ENCODE peak calls at places on chromosomes 4 and X, in six cellular contexts. L is PC-3, X is MM.1S, I is HCT116, W is neural progenitor cell, T is SK-N-SH. Q is an unnamed sample.

GRCh38 chrX:129629837-129630236 is 24.9 kb downstream of the APLN start:
- DNase-seq in X (no peak), L (no peak), W (no peak), I (no peak), T (no peak), Q (no peak)

GRCh38 chr4:72876946-72877345 is 192.6 kb downstream of the COX18 start:
- DNase-seq in W (no peak), L (no peak), X (no peak), T (no peak), I (no peak), Q (no peak)

GRCh38 chr4:61817071-61817470 is 616.9 kb downstream of the ADGRL3 start:
- DNase-seq in T (no peak), W (no peak), L (no peak), X (no peak), I (no peak), Q (no peak)

GRCh38 chrX:45903781-45904201 is 641.4 kb downstream of the ZNF674 start:
- DNase-seq in X (no peak), I (no peak), L (peak), W (peak), T (no peak), Q (no peak)

GRCh38 chr4:111213520-111213919 is 590.6 kb upstream of the PITX2 start:
- DNase-seq in T (no peak), I (no peak), X (no peak), L (no peak), W (no peak), Q (peak)

GRCh38 chr4:93303440-93303839 is 525.1 kb upstream of the ATOH1 start:
- DNase-seq in L (no peak), I (no peak), X (no peak), T (no peak), W (no peak), Q (no peak)

GRCh38 chr4:10063544-10064300 is 42.4 kb upstream of the SLC2A9 start:
- DNase-seq in L (peak), W (peak), T (no peak), X (no peak), I (peak), Q (peak)

GRCh38 chr4:47642985-47643745 is 158.1 kb downstream of the ATP10D start:
- DNase-seq in L (no peak), X (no peak), W (peak), T (no peak), I (no peak), Q (no peak)

GRCh38 chr4:139647184-139647583 is 18.4 kb upstream of the MGST2 start:
- DNase-seq in I (no peak), X (no peak), W (no peak), L (peak), T (no peak), Q (no peak)

GRCh38 chrX:17154001-17154400 is 207.5 kb downstream of the REPS2 start:
- DNase-seq in W (no peak), I (no peak), X (no peak), T (no peak), L (peak), Q (peak)

GRCh38 chr4:96193061-96193460 is 353.2 kb downstream of the PDHA2 start:
- DNase-seq in W (no peak), I (no peak), X (no peak), T (no peak), L (no peak), Q (no peak)

GRCh38 chr4:108007984-108008383 is 18.3 kb downstream of the HADH start:
- DNase-seq in I (no peak), T (no peak), L (no peak), W (no peak), X (no peak), Q (no peak)

GRCh38 chr4:100299441-100299840 is 109.2 kb upstream of the DDIT4L start:
- DNase-seq in W (no peak), L (no peak), T (no peak), I (peak), X (no peak), Q (peak)

GRCh38 chr4:94758700-94759399 is 1.1 kb downstream of the BMPR1B start:
- DNase-seq in I (no peak), X (no peak), L (peak), W (peak), T (peak), Q (peak)

GRCh38 chrX:56729152-56729557 is at the start of gene NBDY:
- DNase-seq in W (peak), T (peak), X (peak), I (no peak), L (peak), Q (peak)

GRCh38 chrX:9340619-9341304 is 124.1 kb upstream of the TBL1X start:
- DNase-seq in X (peak), I (no peak), T (peak), L (peak), W (peak), Q (peak)

GRCh38 chr4:176611954-176612353 is 180.8 kb downstream of the VEGFC start:
- DNase-seq in T (no peak), I (no peak), W (no peak), L (no peak), X (peak), Q (no peak)

GRCh38 chrX:103774070-103774642 is 2.5 kb upstream of the PLP1 start:
- DNase-seq in T (peak), L (peak), X (peak), W (peak), I (peak), Q (peak)

GRCh38 chr4:6364146-6364545 is 94.5 kb downstream of the WFS1 start:
- DNase-seq in L (no peak), W (no peak), I (no peak), X (no peak), T (no peak), Q (no peak)

GRCh38 chrX:80388206-80388605 is 32.0 kb upstream of the TENT5D start:
- DNase-seq in X (no peak), W (no peak), T (no peak), I (no peak), L (peak), Q (peak)
- TF ChIP-seq EZH2phosphoT487 in X (no peak), W (no peak), T (no peak), I (no peak), L (no peak), Q (no peak)

GRCh38 chr4:125322363-125322730 is 7.6 kb downstream of the FAT4 start:
- DNase-seq in L (peak), X (no peak), I (no peak), W (no peak), T (no peak), Q (peak)
- H3K9ac ChIP-seq in L (no peak), X (no peak), I (no peak), W (no peak), T (peak), Q (peak)

DNA sequence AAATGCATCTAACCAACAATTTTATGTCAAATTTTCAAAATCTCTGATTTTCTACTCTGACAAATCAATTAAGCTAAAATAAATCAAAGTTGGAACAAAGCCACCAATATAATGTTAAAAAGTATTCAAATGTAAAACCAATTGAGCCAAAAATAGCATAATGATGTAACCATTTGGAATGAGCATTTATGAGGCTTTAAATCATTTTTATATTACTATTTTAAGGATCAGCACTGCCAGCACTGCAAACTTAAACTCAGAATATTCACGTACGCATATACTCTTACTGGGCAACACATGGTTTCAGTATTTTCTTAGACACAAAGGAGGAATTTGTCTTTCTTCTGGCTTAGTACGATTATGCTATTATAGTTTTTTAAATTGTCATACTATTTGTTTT is 52.2 kb downstream of the AFAP1 start:
- DNase-seq in X (no peak), L (no peak), I (no peak), W (no peak), T (no peak), Q (no peak)
- H3K27ac ChIP-seq in X (no peak), L (no peak), I (no peak), W (no peak), T (peak), Q (peak)

GRCh38 chrX:68916891-68917290 is 88.1 kb downstream of the EFNB1 start:
- DNase-seq in L (no peak), T (no peak), I (no peak), X (no peak), W (no peak), Q (no peak)

GRCh38 chrX:68919707-68920106 is 90.9 kb downstream of the EFNB1 start:
- DNase-seq in X (no peak), I (no peak), L (no peak), W (no peak), T (no peak), Q (no peak)

GRCh38 chrX:68920541-68920940 is 91.7 kb downstream of the EFNB1 start:
- DNase-seq in I (no peak), T (no peak), X (no peak), L (no peak), W (no peak), Q (no peak)

GRCh38 chrX:68917799-68918198 is 89.0 kb downstream of the EFNB1 start:
- DNase-seq in X (no peak), W (peak), L (no peak), I (no peak), T (peak), Q (no peak)

DNA sequence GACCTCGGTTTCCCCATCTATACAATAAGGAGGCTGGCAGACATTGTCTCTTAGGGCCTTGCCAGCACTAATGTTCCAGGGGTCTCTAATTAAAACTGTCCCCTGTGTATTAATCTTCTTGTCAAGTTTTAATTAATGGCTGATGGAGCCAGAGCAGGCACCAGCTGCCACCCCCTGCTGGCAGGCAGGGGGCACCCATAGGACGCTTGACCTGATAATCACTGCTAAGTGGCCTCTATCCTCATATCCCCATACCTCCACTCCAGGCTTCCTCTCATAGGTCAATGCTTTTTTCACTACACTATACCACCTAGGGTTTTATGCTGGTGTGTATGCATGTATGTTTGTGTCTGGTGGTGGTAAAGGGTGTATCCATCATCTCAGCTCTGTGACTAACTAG is 89.4 kb downstream of the EFNB1 start:
- DNase-seq in T (no peak), I (no peak), L (peak), X (no peak), W (no peak), Q (no peak)
- TF ChIP-seq EZH2phosphoT487 in T (no peak), I (no peak), L (no peak), X (no peak), W (no peak), Q (no peak)

GRCh38 chr4:154593868-154594267 is 3.3 kb upstream of the FGA start:
- DNase-seq in X (no peak), T (no peak), W (no peak), L (no peak), I (no peak), Q (no peak)
- H3K9ac ChIP-seq in X (no peak), T (no peak), W (no peak), L (no peak), I (no peak), Q (no peak)

DNA sequence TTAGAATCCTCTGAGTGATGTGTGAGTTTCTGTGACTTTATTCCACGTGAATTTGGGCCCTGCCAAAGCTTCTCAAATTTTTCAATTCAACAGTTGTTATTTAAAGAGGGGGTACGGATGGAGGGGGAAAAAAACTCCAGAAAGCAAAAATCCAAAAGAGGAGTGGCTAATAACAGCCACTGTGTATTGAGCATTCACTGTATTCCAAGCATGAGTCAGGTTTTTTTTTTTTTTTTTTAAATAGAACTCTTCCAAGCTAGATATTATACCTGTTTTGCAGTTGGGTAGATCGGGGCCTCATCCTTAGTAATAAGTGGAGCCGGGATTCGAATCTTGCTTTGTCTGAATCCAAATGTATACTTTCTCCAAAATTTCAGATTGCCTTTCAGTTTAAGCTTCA is 6.4 kb upstream of the RHOH start:
- DNase-seq in I (no peak), X (no peak), W (no peak), T (no peak), L (no peak), Q (no peak)
- H3K27ac ChIP-seq in I (no peak), X (peak), W (no peak), T (no peak), L (peak), Q (no peak)

DNA sequence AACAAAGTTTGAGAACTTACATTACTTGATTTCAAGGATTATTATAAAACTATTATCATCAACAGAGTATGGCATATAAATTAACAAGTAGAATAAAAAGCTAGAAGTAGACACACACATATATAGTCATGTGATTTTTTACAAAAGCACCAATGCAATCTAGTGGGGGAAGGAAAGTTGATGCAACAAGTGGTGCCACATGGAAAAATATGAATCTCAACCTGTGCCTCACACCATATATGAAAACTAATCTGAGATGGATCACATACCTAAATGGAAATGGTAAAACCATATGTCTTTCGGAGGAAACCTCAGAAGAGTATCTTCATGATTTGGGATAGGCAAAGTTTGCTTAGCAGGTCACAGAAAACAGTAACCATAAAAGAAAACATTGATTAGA is 34.9 kb upstream of the USP9X start:
- DNase-seq in T (no peak), W (no peak), X (no peak), I (no peak), L (no peak), Q (no peak)
- TF ChIP-seq EZH2phosphoT487 in T (no peak), W (no peak), X (no peak), I (no peak), L (no peak), Q (no peak)

DNA sequence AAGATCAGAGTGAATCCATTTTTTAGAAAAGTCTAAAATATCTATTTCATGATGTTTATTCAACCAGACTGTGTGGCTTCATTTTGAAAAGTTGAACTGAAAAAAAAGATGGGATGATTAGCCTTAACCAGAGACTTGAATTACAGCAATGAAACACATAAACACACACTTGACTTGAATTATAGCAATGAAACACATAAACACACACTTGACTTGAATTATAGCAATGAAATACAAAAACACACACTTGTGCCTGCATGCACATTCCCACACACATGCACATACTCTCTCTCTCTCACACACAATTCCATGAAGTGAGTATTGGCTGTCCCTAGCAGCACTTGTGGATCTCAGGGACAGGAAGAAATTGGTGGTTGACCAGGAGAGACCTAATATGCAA is 286.8 kb downstream of the USP46 start:
- DNase-seq in X (no peak), W (no peak), T (no peak), I (no peak), L (no peak), Q (no peak)
- H3K9ac ChIP-seq in X (no peak), W (no peak), T (no peak), I (no peak), L (no peak), Q (no peak)

DNA sequence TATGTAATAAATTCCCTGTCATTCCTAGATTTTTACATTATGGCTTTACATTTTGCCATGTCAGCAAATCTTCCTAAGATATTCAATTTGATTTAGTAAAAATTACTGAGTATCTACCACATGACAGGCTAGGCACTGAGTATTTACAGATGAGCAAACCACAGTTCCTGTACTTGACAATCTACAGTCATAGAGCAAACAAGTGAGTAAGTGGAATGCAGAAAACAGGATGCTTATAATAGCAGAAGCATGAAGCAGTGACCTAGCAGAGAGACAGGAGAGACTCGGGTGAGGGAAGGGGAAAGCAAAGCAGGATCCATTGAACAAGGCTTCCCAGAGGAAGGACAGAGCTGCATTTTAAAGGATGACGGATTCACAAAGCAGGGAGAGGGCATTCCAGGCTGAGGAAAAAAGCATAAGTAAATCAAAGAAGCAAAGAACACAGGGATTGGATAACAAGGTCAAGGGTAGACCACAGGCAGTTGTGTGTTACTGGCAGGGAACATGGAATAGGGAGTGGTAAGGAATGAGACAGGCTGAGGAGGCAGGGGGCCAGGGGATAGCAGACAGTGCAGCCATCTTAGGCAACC is 124.7 kb upstream of the C1QTNF7 start:
- DNase-seq in I (no peak), T (no peak), W (no peak), X (no peak), L (peak), Q (peak)
- H3K27ac ChIP-seq in I (no peak), T (peak), W (no peak), X (no peak), L (peak), Q (peak)